ENCODE peak calls at places on chromosomes 11 and 22, in six cellular contexts. Z is dorsolateral prefrontal cortex, T is AG09309, G is mammary epithelial cell, J is transverse colon, Q is brain microvascular endothelial cell. N is an unnamed sample.

GRCh38 chr22:19285831-19286230 is 5.7 kb downstream of the CLTCL1 start:
- DNase-seq in T (no peak), Q (no peak), J (no peak), Z (no peak), G (no peak), N (no peak)

GRCh38 chr11:8066036-8066910 is 14.7 kb upstream of the TUB start:
- DNase-seq in Z (no peak), T (no peak), Q (no peak), J (no peak), G (no peak), N (no peak)

GRCh38 chr11:61959026-61959608 is 8.3 kb downstream of the FTH1 start:
- DNase-seq in T (no peak), Q (no peak), Z (peak; percentile 5), G (peak; percentile 63), J (no peak), N (no peak)

GRCh38 chr11:11998091-11998781 is 10.2 kb downstream of the DKK3 start:
- DNase-seq in Q (peak; percentile 83), G (peak; percentile 86), T (peak; percentile 57), J (no peak), Z (no peak), N (peak; percentile 82)

GRCh38 chr11:24132471-24132870 is 364.4 kb upstream of the LUZP2 start:
- DNase-seq in Z (no peak), J (no peak), T (no peak), G (no peak), Q (no peak), N (no peak)

GRCh38 chr11:72697814-72698213 is 23.6 kb upstream of the PDE2A start:
- DNase-seq in G (no peak), Q (no peak), J (no peak), T (no peak), Z (no peak), N (no peak)

GRCh38 chr11:18248561-18248960 is at the start of gene SAA2:
- DNase-seq in J (no peak), T (no peak), Q (no peak), Z (no peak), G (peak; percentile 75), N (no peak)

GRCh38 chr11:64900263-64900678 is 16.7 kb downstream of the ATG2A start:
- DNase-seq in T (no peak), Q (no peak), J (no peak), Z (no peak), G (peak; percentile 92), N (no peak)

GRCh38 chr11:78244080-78244479 is 55.4 kb downstream of the USP35 start:
- DNase-seq in Z (no peak), G (no peak), J (no peak), Q (no peak), T (no peak), N (peak; percentile 41)

GRCh38 chr11:70577258-70577603 is 178.9 kb downstream of the CTTN start:
- DNase-seq in Q (no peak), J (no peak), G (no peak), Z (peak; percentile 21), T (no peak), N (no peak)

GRCh38 chr22:48842976-48843375 is 984.7 kb downstream of the BRD1 start:
- DNase-seq in Z (no peak), G (no peak), Q (no peak), T (no peak), J (no peak), N (no peak)

GRCh38 chr11:102603091-102603490 is 22.0 kb downstream of the MMP20 start:
- DNase-seq in Z (peak; percentile 58), J (no peak), T (peak; percentile 8), Q (peak; percentile 76), G (peak; percentile 98), N (peak; percentile 67)

GRCh38 chr11:61869636-61870428 is 21.5 kb downstream of the FADS3 start:
- DNase-seq in Q (no peak), J (no peak), G (no peak), Z (no peak), T (no peak), N (no peak)

GRCh38 chr11:8807544-8808225 is 103.3 kb upstream of the AKIP1 start:
- DNase-seq in Z (no peak), J (peak; percentile 61), G (peak; percentile 69), Q (no peak), T (peak; percentile 63), N (peak; percentile 54)

GRCh38 chr22:36384766-36385400 is 2.9 kb downstream of the MYH9 start:
- DNase-seq in Q (no peak), J (no peak), T (no peak), Z (no peak), G (no peak), N (no peak)

GRCh38 chr11:7890417-7891179 is 40.5 kb downstream of the OR10A6 start:
- DNase-seq in J (no peak), T (no peak), Q (no peak), G (no peak), Z (no peak), N (no peak)

GRCh38 chr11:1935156-1936071 is 11.7 kb upstream of the MRPL23 start:
- DNase-seq in T (no peak), Q (no peak), J (no peak), G (no peak), Z (no peak), N (no peak)

GRCh38 chr11:57480409-57481137 is 20.2 kb downstream of the RTN4RL2 start:
- DNase-seq in G (peak; percentile 28), J (peak; percentile 79), Z (peak; percentile 79), T (no peak), Q (peak; percentile 29), N (no peak)

GRCh38 chr11:116535954-116536353 is 236.8 kb downstream of the BUD13 start:
- DNase-seq in G (no peak), Q (no peak), T (no peak), Z (no peak), J (no peak), N (no peak)

GRCh38 chr11:86511086-86511551 is 136.4 kb downstream of the CCDC81 start:
- DNase-seq in Q (peak; percentile 59), T (no peak), G (peak; percentile 65), Z (no peak), J (no peak), N (no peak)

GRCh38 chr22:50199836-50200332 is 927 bp upstream of the SELENOO start:
- DNase-seq in J (no peak), G (no peak), T (no peak), Q (no peak), Z (no peak), N (no peak)

GRCh38 chr11:8265681-8266241 is 2.1 kb upstream of the LMO1 start:
- DNase-seq in Z (peak; percentile 22), J (no peak), Q (no peak), T (no peak), G (no peak), N (no peak)

GRCh38 chr11:134524876-134525845 is 113.1 kb upstream of the B3GAT1 start:
- DNase-seq in Q (no peak), T (no peak), G (no peak), Z (peak; percentile 16), J (peak; percentile 2), N (no peak)

GRCh38 chr22:17387356-17387755 is 18.1 kb downstream of the CECR2 start:
- DNase-seq in G (no peak), T (no peak), J (no peak), Q (no peak), Z (no peak), N (no peak)

GRCh38 chr22:35197071-35197470 is 60.2 kb upstream of the HMGXB4 start:
- DNase-seq in T (no peak), Q (no peak), G (no peak), J (no peak), Z (no peak), N (no peak)

GRCh38 chr11:9330387-9331384 is 16.3 kb upstream of the TMEM41B start:
- DNase-seq in T (peak; percentile 85), G (peak; percentile 71), Z (no peak), J (no peak), Q (no peak), N (no peak)

GRCh38 chr11:122791836-122792235 is 46.5 kb upstream of the CRTAM start:
- DNase-seq in J (no peak), Z (no peak), G (no peak), T (no peak), Q (peak; percentile 54), N (no peak)

GRCh38 chr11:125514336-125515101 is 18.5 kb upstream of the FEZ1 start:
- DNase-seq in T (peak; percentile 55), Z (no peak), Q (peak; percentile 75), J (peak; percentile 41), G (peak; percentile 98), N (peak; percentile 52)

GRCh38 chr11:10322401-10322800 is 17.5 kb downstream of the ADM start:
- DNase-seq in Z (no peak), T (no peak), J (no peak), G (no peak), Q (no peak), N (no peak)

GRCh38 chr11:102226702-102227101 is 90.6 kb upstream of the BIRC3 start:
- DNase-seq in Q (peak; percentile 83), G (peak; percentile 87), J (no peak), T (no peak), Z (no peak), N (peak; percentile 87)

GRCh38 chr11:130879836-130880235 is 36.4 kb downstream of the SNX19 start:
- DNase-seq in G (no peak), J (no peak), Z (no peak), T (no peak), Q (no peak), N (no peak)
- H3K4me3 ChIP-seq in G (no peak overlapping the region), J (no peak overlapping the region), Z (no peak overlapping the region), T (no peak overlapping the region), Q (no peak overlapping the region), N (no peak overlapping the region)

GRCh38 chr11:104484784-104485554 is 321.0 kb upstream of the PDGFD start:
- DNase-seq in T (no peak), J (no peak), Q (no peak), G (no peak), Z (no peak), N (no peak)
- TF ChIP-seq CTCF in T (no peak), J (no peak), Q (no peak), G (no peak), Z (no peak), N (no peak)

DNA sequence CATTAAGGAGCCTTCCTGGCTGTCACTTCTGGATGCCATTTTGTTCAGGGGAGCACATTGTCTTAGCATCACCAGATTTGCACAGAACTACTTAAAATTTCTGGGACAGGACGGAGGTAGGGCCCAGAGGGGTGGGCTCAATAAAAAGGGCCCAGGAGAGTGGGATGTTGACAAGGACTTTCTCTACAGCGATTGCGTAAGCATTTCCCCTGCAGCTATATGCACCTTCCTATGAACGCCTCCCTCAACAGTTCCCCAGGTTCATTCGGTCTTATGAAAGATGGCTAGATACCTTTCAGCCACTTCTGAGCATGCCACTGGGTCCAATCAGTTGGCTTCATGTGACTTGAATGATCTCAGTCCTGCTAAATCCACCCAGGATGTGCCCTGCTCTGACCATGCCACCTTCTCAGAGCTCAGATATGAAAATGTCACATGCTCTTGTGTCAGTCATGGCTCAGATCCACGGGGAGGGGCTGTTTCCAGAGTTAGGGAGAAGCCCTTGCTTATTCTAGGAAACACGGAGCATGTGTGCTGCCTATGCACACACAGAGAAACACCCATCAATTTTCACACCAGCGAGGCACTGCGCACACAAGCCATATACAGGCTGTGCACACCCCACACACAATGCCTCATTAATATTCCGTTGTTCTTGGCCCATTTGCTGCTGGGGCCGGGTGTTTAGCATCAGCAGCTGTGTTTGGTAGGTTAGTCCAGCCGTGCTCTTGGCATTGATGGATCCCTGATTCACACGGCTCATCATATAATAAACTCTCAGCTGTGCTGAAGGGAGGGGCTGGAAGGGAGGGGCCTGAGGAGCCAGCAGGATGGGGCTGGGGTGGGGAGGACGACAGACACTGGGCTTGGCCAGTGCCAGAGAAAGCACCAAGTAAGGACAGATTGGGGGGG is 52.5 kb upstream of the NNMT start:
- DNase-seq in Q (no peak), T (no peak), Z (peak; percentile 55), J (no peak), G (no peak), N (no peak)
- H3K4me3 ChIP-seq in Q (no peak overlapping the region), T (no peak overlapping the region), Z (no peak overlapping the region), J (no peak overlapping the region), G (no peak overlapping the region), N (no peak overlapping the region)

GRCh38 chr11:35586216-35586615 is 32.0 kb upstream of the FJX1 start:
- DNase-seq in Q (no peak), J (no peak), T (no peak), Z (no peak), G (no peak), N (no peak)
- TF ChIP-seq CTCF in Q (no peak), J (no peak), T (no peak), Z (no peak), G (no peak), N (no peak)

N was measured in astrocyte of the cerebellum.